ENCODE peak calls at places on chromosomes 13 and 19, in eight cellular contexts. T is AG09319, L is right cardiac atrium, O is iPS-NIHi11, B is fibroblast of gingiva, V is fibroblast of lung, N is kidney tubule cell, D is NCI-H2081 treated with DMSO at 0.1 percent for 48 hours. S is an unnamed sample.

GRCh38 chr19:36090930-36091695 is 19.8 kb upstream of the OVOL3 start:
- DNase-seq in T (no peak), L (no peak), O (no peak), B (no peak), V (no peak), N (no peak), D (no peak), S (no peak)

GRCh38 chr19:41363371-41363752 is 587 bp downstream of the B9D2 start:
- DNase-seq in T (no peak), L (peak; percentile 60), O (no peak), B (no peak), V (no peak), N (no peak), D (no peak), S (no peak)

GRCh38 chr13:106302011-106302410 is 233.5 kb downstream of the EFNB2 start:
- DNase-seq in T (no peak), L (no peak), O (no peak), B (no peak), V (peak; percentile 21), N (no peak), D (no peak), S (no peak)

GRCh38 chr19:39415111-39416046 is 2.9 kb downstream of the PLEKHG2 start:
- DNase-seq in T (no peak), L (peak; percentile 72), O (no peak), B (no peak), V (no peak), N (no peak), D (no peak), S (no peak)

GRCh38 chr13:82717249-82717648 is 1165.0 kb downstream of the SLITRK1 start:
- DNase-seq in T (no peak), L (no peak), O (no peak), B (peak; percentile 64), V (peak; percentile 89), N (peak; percentile 77), D (no peak), S (no peak)

GRCh38 chr13:31761951-31762350 is 22.6 kb downstream of the RXFP2 start:
- DNase-seq in T (no peak), L (no peak), O (no peak), B (no peak), V (peak; percentile 61), N (no peak), D (no peak), S (no peak)

GRCh38 chr19:31204115-31204514 is 145.1 kb downstream of the TSHZ3 start:
- DNase-seq in T (no peak), L (no peak), O (no peak), B (no peak), V (no peak), N (no peak), D (no peak), S (no peak)

GRCh38 chr13:74895042-74895811 is 586.7 kb downstream of the TBC1D4 start:
- DNase-seq in T (no peak), L (no peak), O (no peak), B (no peak), V (no peak), N (no peak), D (no peak), S (no peak)